ENCODE peak calls at places on chromosome 5, in five cellular contexts. R is nucleus accumbens; P is activated CD8-positive, alpha-beta memory T cell treated with anti-CD3 and anti-CD28 coated beads for 4 hours; S is stimulated activated CD8-positive, alpha-beta memory T cell treated with anti-CD3 and anti-CD28 coated beads, Interleukin-7, amount 100 ng/mL, for 1 hour; J is hypothalamus. Q is an unnamed sample.

GRCh38 chr5:133792683-133793082 is 175.7 kb downstream of the C5orf15 start:
- DNase-seq in R (no peak), P (no peak), S (no peak), J (no peak), Q (no peak)

GRCh38 chr5:167571824-167572223 is 719.6 kb upstream of the WWC1 start:
- DNase-seq in R (no peak), P (no peak), S (no peak), J (no peak), Q (no peak)

GRCh38 chr5:170055606-170056005 is 50.1 kb upstream of the FOXI1 start:
- DNase-seq in R (no peak), P (no peak), S (no peak), J (no peak), Q (no peak)

GRCh38 chr5:9869616-9870288 is 239.6 kb upstream of the TAS2R1 start:
- DNase-seq in R (no peak), P (no peak), S (no peak), J (no peak), Q (no peak)

GRCh38 chr5:132046915-132047314 is 13.5 kb upstream of the IL3 start:
- DNase-seq in R (no peak), P (no peak), S (no peak), J (no peak), Q (peak)

GRCh38 chr5:147949711-147950573 is 43.6 kb upstream of the C5orf46 start:
- DNase-seq in R (no peak), P (no peak), S (no peak), J (no peak), Q (no peak)

GRCh38 chr5:39446231-39446630 is 21.5 kb upstream of the DAB2 start:
- DNase-seq in R (no peak), P (no peak), S (no peak), J (no peak), Q (no peak)

GRCh38 chr5:173763410-173763809 is 124.7 kb upstream of the CPEB4 start:
- DNase-seq in R (no peak), P (no peak), S (no peak), J (no peak), Q (no peak)

GRCh38 chr5:149464796-149465489 is 85.9 kb upstream of the IL17B start:
- DNase-seq in R (no peak), P (no peak), S (no peak), J (no peak), Q (no peak)

GRCh38 chr5:32507738-32508434 is 63.3 kb upstream of the ZFR start:
- DNase-seq in R (no peak), P (no peak), S (no peak), J (no peak), Q (no peak)

GRCh38 chr5:147751156-147751830 is 31.2 kb downstream of the JAKMIP2 start:
- DNase-seq in R (no peak), P (no peak), S (no peak), J (no peak), Q (no peak)

GRCh38 chr5:62732677-62733121 is 154.1 kb downstream of the LRRC70 start:
- DNase-seq in R (no peak), P (no peak), S (no peak), J (no peak), Q (no peak)

GRCh38 chr5:82164957-82165698 is 113.0 kb downstream of the RPS23 start:
- DNase-seq in R (no peak), P (no peak), S (no peak), J (no peak), Q (no peak)

GRCh38 chr5:159655757-159656409 is 260.4 kb upstream of the ADRA1B start:
- DNase-seq in R (no peak), P (no peak), S (no peak), J (no peak), Q (no peak)

GRCh38 chr5:994272-994607 is 14.4 kb upstream of the NKD2 start:
- DNase-seq in R (no peak), P (no peak), S (no peak), J (no peak), Q (no peak)

GRCh38 chr5:180688326-180689070 is 39.1 kb upstream of the FLT4 start:
- DNase-seq in R (no peak), P (no peak), S (no peak), J (no peak), Q (no peak)

GRCh38 chr5:77239126-77239741 is 28.8 kb downstream of the PDE8B start:
- DNase-seq in R (no peak), P (no peak), S (no peak), J (no peak), Q (no peak)

GRCh38 chr5:17365326-17365725 is 132.7 kb upstream of the TAF11L2 start:
- DNase-seq in R (no peak), P (no peak), S (no peak), J (no peak), Q (no peak)

GRCh38 chr5:121108725-121109124 is 644.6 kb downstream of the PRR16 start:
- DNase-seq in R (no peak), P (no peak), S (no peak), J (no peak), Q (no peak)

GRCh38 chr5:95283761-95284511 is 958 bp downstream of the MCTP1 start:
- DNase-seq in R (no peak), P (no peak), S (no peak), J (no peak), Q (no peak)